ENCODE peak calls at places on chromosomes 16 and 17, in four cellular contexts. G, K, S and U are unnamed samples.

GRCh38 chr16:715448-716249 is 731 bp downstream of the METRN start:
- DNase-seq in K (peak), S (no peak), G (peak), U (no peak)

GRCh38 chr17:17811381-17812210 is 25.2 kb downstream of the SREBF1 start:
- DNase-seq in G (no peak), S (no peak), K (no peak), U (no peak)

GRCh38 chr17:72683506-72684404 is 408.7 kb downstream of the SLC39A11 start:
- DNase-seq in G (no peak), K (no peak), S (no peak), U (no peak)

GRCh38 chr16:2121853-2122252 is 13.8 kb downstream of the PKD1 start:
- DNase-seq in S (peak), G (no peak), K (no peak), U (no peak)

GRCh38 chr17:66567234-66568170 is 265.1 kb downstream of the PRKCA start:
- DNase-seq in G (peak), K (peak), S (peak), U (peak)

GRCh38 chr16:4915226-4915761 is 21.7 kb downstream of the PPL start:
- DNase-seq in K (no peak), G (no peak), S (no peak), U (no peak)

GRCh38 chr17:67506966-67507365 is 129.9 kb downstream of the PITPNC1 start:
- DNase-seq in S (no peak), K (no peak), G (no peak), U (no peak)

GRCh38 chr16:1637526-1637925 is 25.4 kb downstream of the CRAMP1 start:
- DNase-seq in S (no peak), G (no peak), K (no peak), U (no peak)

GRCh38 chr16:14300631-14301149 is 229.6 kb downstream of the MRTFB start:
- DNase-seq in S (peak), K (peak), G (peak), U (peak)

GRCh38 chr17:20063665-20064648 is 54.8 kb downstream of the SPECC1 start:
- DNase-seq in K (peak), S (no peak), G (peak), U (no peak)

GRCh38 chr17:57810740-57811632 is 38.9 kb downstream of the MRPS23 start:
- DNase-seq in S (peak), G (peak), K (no peak), U (peak)

GRCh38 chr16:85523602-85524364 is 89.3 kb upstream of the GSE1 start:
- DNase-seq in S (peak), G (peak), K (peak), U (peak)

GRCh38 chr17:63760771-63761539 is 12.4 kb downstream of the CCDC47 start:
- DNase-seq in G (no peak), S (no peak), K (no peak), U (no peak)

GRCh38 chr16:68367034-68367433 is 56.2 kb downstream of the PRMT7 start:
- DNase-seq in K (peak), S (peak), G (peak), U (peak)